ENCODE peak calls at places on chromosomes 5 and 9, in nine cellular contexts. N is mucosa of descending colon; Q is thoracic aorta; E is cardiac muscle cell; O is Caco-2; T is lower lobe of right lung; B is SJSA1; S is CD8-positive, alpha-beta T cell; X is body of pancreas. V is an unnamed sample.

GRCh38 chr9:135898634-135899407 is 8.5 kb downstream of the CAMSAP1 start:
- DNase-seq in N (no peak), Q (no peak), E (no peak), O (no peak), T (no peak), B (no peak), S (no peak), X (no peak), V (no peak)

GRCh38 chr9:104961238-104961637 is 33.3 kb upstream of the ABCA1 start:
- DNase-seq in N (peak; percentile 61), Q (no peak), E (no peak), O (peak; percentile 18), T (no peak), B (no peak), S (no peak), X (peak; percentile 39), V (peak; percentile 57)

GRCh38 chr5:138784590-138784989 is 31.4 kb downstream of the CTNNA1 start:
- DNase-seq in N (no peak), Q (no peak), E (no peak), O (no peak), T (no peak), B (no peak), S (no peak), X (no peak), V (no peak)

GRCh38 chr5:37448941-37449340 is 69.8 kb downstream of the WDR70 start:
- DNase-seq in N (no peak), Q (no peak), E (no peak), O (no peak), T (no peak), B (peak; percentile 80), S (no peak), X (no peak), V (no peak)

GRCh38 chr5:55509768-55510522 is 24.8 kb downstream of the PLPP1 start:
- DNase-seq in N (no peak), Q (no peak), E (no peak), O (no peak), T (no peak), B (no peak), S (no peak), X (peak; percentile 60), V (no peak)

GRCh38 chr5:37871023-37871815 is 31.4 kb upstream of the GDNF start:
- DNase-seq in N (no peak), Q (no peak), E (no peak), O (no peak), T (no peak), B (peak; percentile 37), S (no peak), X (no peak), V (no peak)

GRCh38 chr5:53091304-53091703 is 18.3 kb downstream of the MOCS2 start:
- DNase-seq in N (no peak), Q (no peak), E (no peak), O (no peak), T (no peak), B (peak; percentile 66), S (no peak), X (no peak), V (no peak)

GRCh38 chr9:9558907-9559306 is 1053.9 kb downstream of the PTPRD start:
- DNase-seq in N (no peak), Q (no peak), E (no peak), O (no peak), T (no peak), B (no peak), S (no peak), X (no peak), V (no peak)

GRCh38 chr5:71601222-71602026 is 14.3 kb downstream of the MCCC2 start:
- DNase-seq in N (no peak), Q (peak; percentile 28), E (peak; percentile 65), O (peak; percentile 62), T (no peak), B (peak; percentile 92), S (peak; percentile 61), X (peak; percentile 81), V (peak; percentile 57)

GRCh38 chr9:125600194-125600593 is 106.8 kb downstream of the MAPKAP1 start:
- DNase-seq in N (peak; percentile 66), Q (no peak), E (no peak), O (peak; percentile 62), T (no peak), B (no peak), S (no peak), X (peak; percentile 30), V (no peak)

GRCh38 chr5:149724884-149725283 is 5.2 kb upstream of the PPARGC1B start:
- DNase-seq in N (no peak), Q (no peak), E (no peak), O (no peak), T (no peak), B (no peak), S (no peak), X (peak; percentile 57), V (no peak)

GRCh38 chr5:158060216-158060615 is 201.3 kb upstream of the CLINT1 start:
- DNase-seq in N (no peak), Q (no peak), E (no peak), O (no peak), T (no peak), B (no peak), S (no peak), X (no peak), V (no peak)

GRCh38 chr5:158054073-158054387 is 195.1 kb upstream of the CLINT1 start:
- DNase-seq in N (no peak), Q (no peak), E (no peak), O (no peak), T (no peak), B (no peak), S (no peak), X (no peak), V (no peak)

GRCh38 chr5:158054388-158055092 is 195.6 kb upstream of the CLINT1 start:
- DNase-seq in N (no peak), Q (no peak), E (no peak), O (no peak), T (no peak), B (no peak), S (no peak), X (peak; percentile 10), V (no peak)

GRCh38 chr5:158058208-158058607 is 199.3 kb upstream of the CLINT1 start:
- DNase-seq in N (no peak), Q (no peak), E (no peak), O (no peak), T (no peak), B (no peak), S (no peak), X (no peak), V (no peak)

GRCh38 chr5:158056426-158056825 is 197.5 kb upstream of the CLINT1 start:
- DNase-seq in N (no peak), Q (no peak), E (no peak), O (no peak), T (no peak), B (no peak), S (no peak), X (no peak), V (no peak)
- H3K4me1 ChIP-seq in N (peaks cover 6% of the 10 kb centered on the region), Q (no peaks in the 10 kb centered on the region), E (no peaks in the 10 kb centered on the region), O (no peaks in the 10 kb centered on the region), T (no peaks in the 10 kb centered on the region), B (peaks cover 3% of the 10 kb centered on the region), S (no peaks in the 10 kb centered on the region), X (peaks cover 17% of the 10 kb centered on the region), V (no peaks in the 10 kb centered on the region)

DNA sequence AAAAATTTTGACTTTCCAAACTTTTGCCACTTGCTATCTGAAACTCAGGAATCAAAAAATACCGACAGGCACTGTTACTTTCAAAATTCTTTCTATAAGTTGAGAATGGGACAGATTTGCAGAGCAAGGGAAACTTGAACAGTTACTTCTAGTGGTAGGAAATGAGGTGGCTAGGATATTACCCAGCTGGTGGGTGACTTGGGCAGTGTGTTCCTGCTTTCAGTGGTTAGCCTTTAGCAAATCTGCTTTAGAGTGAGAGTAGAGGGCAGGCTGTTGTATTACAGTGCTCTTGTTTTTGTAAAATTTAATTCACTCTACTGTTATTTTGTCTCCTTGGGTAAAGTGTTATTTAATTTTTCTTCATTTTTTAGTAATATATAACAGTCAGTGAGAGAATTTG is 40.2 kb upstream of the ROPN1L start:
- DNase-seq in N (no peak), Q (no peak), E (no peak), O (no peak), T (no peak), B (no peak), S (no peak), X (no peak), V (no peak)
- H3K36me3 ChIP-seq in N (peaks cover 6% of the 10 kb centered on the region), Q (peaks cover 19% of the 10 kb centered on the region), E (peaks cover 52% of the 10 kb centered on the region), O (no peaks in the 10 kb centered on the region), T (peaks cover 87% of the 10 kb centered on the region), B (peaks cover 78% of the 10 kb centered on the region), S (peaks cover 39% of the 10 kb centered on the region), X (peaks cover 34% of the 10 kb centered on the region), V (peaks cover 8% of the 10 kb centered on the region)

GRCh38 chr9:128911529-128912035 is 9.2 kb upstream of the PHYHD1 start:
- DNase-seq in N (no peak), Q (peak; percentile 79), E (peak; percentile 41), O (no peak), T (peak; percentile 74), B (peak; percentile 95), S (no peak), X (peak; percentile 47), V (no peak)

GRCh38 chr9:128912270-128912853 is 8.4 kb upstream of the PHYHD1 start:
- DNase-seq in N (no peak), Q (no peak), E (no peak), O (peak; percentile 53), T (peak; percentile 69), B (peak; percentile 91), S (no peak), X (no peak), V (no peak)

GRCh38 chr9:128909859-128910258 is 10.9 kb upstream of the PHYHD1 start:
- DNase-seq in N (no peak), Q (no peak), E (no peak), O (no peak), T (no peak), B (no peak), S (no peak), X (no peak), V (no peak)

GRCh38 chr9:128913048-128913900 is 7.5 kb upstream of the PHYHD1 start:
- DNase-seq in N (no peak), Q (no peak), E (no peak), O (no peak), T (peak; percentile 53), B (peak; percentile 47), S (no peak), X (no peak), V (no peak)

GRCh38 chr9:128910906-128911305 is 9.9 kb upstream of the PHYHD1 start:
- DNase-seq in N (no peak), Q (no peak), E (no peak), O (no peak), T (peak; percentile 45), B (no peak), S (no peak), X (no peak), V (no peak)
- H3K4me1 ChIP-seq in N (peaks cover 6% of the 10 kb centered on the region), Q (peaks cover 65% of the 10 kb centered on the region), E (peaks cover 13% of the 10 kb centered on the region), O (peaks cover 19% of the 10 kb centered on the region), T (peaks cover 57% of the 10 kb centered on the region), B (peaks cover 58% of the 10 kb centered on the region), S (peaks cover 53% of the 10 kb centered on the region), X (peaks cover 50% of the 10 kb centered on the region), V (peaks cover 42% of the 10 kb centered on the region)

DNA sequence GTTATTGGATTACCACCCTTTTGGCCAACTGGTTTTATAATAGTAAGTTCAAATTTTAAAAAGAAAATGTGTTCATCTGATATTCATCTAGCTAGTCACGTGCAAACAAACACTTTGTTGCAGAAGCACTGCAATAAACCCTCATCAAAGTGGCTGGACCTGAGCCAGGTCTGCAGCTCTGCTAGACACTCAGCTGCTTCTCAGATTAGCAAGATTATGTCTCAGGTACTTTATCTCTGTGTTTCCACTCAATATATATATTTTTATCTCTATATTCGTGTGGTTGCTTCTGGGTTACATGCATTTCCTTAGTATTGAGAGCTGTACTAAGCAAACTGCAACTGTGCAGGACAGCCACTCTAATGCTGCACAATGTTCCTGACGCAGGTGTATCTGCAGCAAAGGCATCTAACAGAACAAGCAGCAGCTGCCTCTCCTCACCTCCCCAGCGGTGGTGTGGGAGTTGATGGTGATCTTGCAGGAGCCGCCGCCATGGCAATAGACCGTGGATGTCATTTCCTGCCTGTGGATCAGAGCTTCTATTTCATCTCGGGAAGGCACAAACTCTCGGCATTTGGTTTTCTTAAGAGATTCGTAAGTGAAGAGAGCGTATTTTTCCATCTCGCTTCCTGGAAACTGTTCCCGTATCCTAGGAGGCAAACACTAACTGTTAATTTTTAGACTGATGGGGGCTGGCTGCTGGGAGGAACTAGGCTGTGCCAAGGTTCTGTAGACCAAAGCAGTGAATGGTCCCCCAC is 56.6 kb upstream of the RETREG1 start:
- DNase-seq in N (no peak), Q (no peak), E (no peak), O (no peak), T (no peak), B (no peak), S (peak; percentile 28), X (no peak), V (peak; percentile 49)
- H3K36me3 ChIP-seq in N (no peaks in the 10 kb centered on the region), Q (no peaks in the 10 kb centered on the region), E (peaks cover 19% of the 10 kb centered on the region), O (peaks cover 4% of the 10 kb centered on the region), T (peaks cover 93% of the 10 kb centered on the region), B (peaks cover 95% of the 10 kb centered on the region), S (no peaks in the 10 kb centered on the region), X (peaks cover 22% of the 10 kb centered on the region), V (no peaks in the 10 kb centered on the region)